ENCODE peak calls at places on chromosomes 12 and 14, in seven cellular contexts. T is A549, J is Calu3, D is lung, W is WTC11, N is GM10248, P is progenitor cell of endocrine pancreas. M is an unnamed sample.
A peak's percentile ranks its signal among the peaks of the same experiment; 100 is the strongest.

GRCh38 chr12:39393890-39394289 is 49.0 kb downstream of the KIF21A start:
- DNase-seq in T (no peak), J (no peak), D (no peak), W (peak; percentile 22), N (no peak), P (no peak), M (no peak)

GRCh38 chr12:19223695-19224094 is 94.2 kb downstream of the PLEKHA5 start:
- DNase-seq in T (no peak), J (no peak), D (no peak), W (no peak), N (no peak), P (no peak), M (no peak)

GRCh38 chr14:59454131-59454530 is 11.0 kb downstream of the GPR135 start:
- DNase-seq in T (peak; percentile 12), J (no peak), D (no peak), W (no peak), N (no peak), P (no peak), M (no peak)

GRCh38 chr14:74637184-74637562 is 25.1 kb upstream of the LTBP2 start:
- DNase-seq in T (no peak), J (no peak), D (no peak), W (no peak), N (no peak), P (no peak), M (no peak)

GRCh38 chr14:26026384-26026783 is 571.4 kb downstream of the NOVA1 start:
- DNase-seq in T (no peak), J (no peak), D (no peak), W (no peak), N (no peak), P (no peak), M (no peak)

GRCh38 chr12:34347367-34347766 is 325.1 kb downstream of the ALG10 start:
- DNase-seq in T (peak; percentile 79), J (no peak), D (no peak), W (no peak), N (no peak), P (no peak), M (peak; percentile 35)

GRCh38 chr12:50185975-50186663 is 18.9 kb upstream of the CERS5 start:
- DNase-seq in T (no peak), J (no peak), D (no peak), W (no peak), N (no peak), P (no peak), M (no peak)

GRCh38 chr14:75252254-75252837 is 26.3 kb upstream of the FOS start:
- DNase-seq in T (no peak), J (peak; percentile 63), D (no peak), W (no peak), N (no peak), P (no peak), M (no peak)

GRCh38 chr12:10720974-10721565 is 2.1 kb downstream of the YBX3 start:
- DNase-seq in T (no peak), J (no peak), D (no peak), W (no peak), N (no peak), P (no peak), M (no peak)

GRCh38 chr12:88111074-88111652 is 30.7 kb downstream of the CEP290 start:
- DNase-seq in T (peak; percentile 74), J (no peak), D (no peak), W (no peak), N (peak; percentile 13), P (no peak), M (no peak)

GRCh38 chr14:91568626-91569025 is 58.5 kb upstream of the PPP4R3A start:
- DNase-seq in T (peak; percentile 11), J (peak; percentile 10), D (no peak), W (no peak), N (no peak), P (no peak), M (no peak)

GRCh38 chr12:52183971-52184370 is 7.8 kb downstream of the KRT80 start:
- DNase-seq in T (no peak), J (no peak), D (no peak), W (no peak), N (no peak), P (no peak), M (no peak)

GRCh38 chr14:33432407-33433023 is 493.8 kb downstream of the NPAS3 start:
- DNase-seq in T (peak; percentile 29), J (no peak), D (peak; percentile 32), W (no peak), N (no peak), P (no peak), M (no peak)

GRCh38 chr14:77613207-77613606 is 3.2 kb downstream of the SPTLC2 start:
- DNase-seq in T (no peak), J (no peak), D (no peak), W (no peak), N (no peak), P (no peak), M (no peak)

GRCh38 chr14:103126088-103126872 is 3.0 kb downstream of the TNFAIP2 start:
- DNase-seq in T (no peak), J (no peak), D (no peak), W (no peak), N (no peak), P (no peak), M (no peak)

GRCh38 chr12:124551268-124552144 is 15.9 kb downstream of the NCOR2 start:
- DNase-seq in T (no peak), J (no peak), D (peak; percentile 70), W (peak; percentile 69), N (no peak), P (no peak), M (no peak)

GRCh38 chr14:62234849-62235248 is 472.6 kb downstream of the SNAPC1 start:
- DNase-seq in T (no peak), J (no peak), D (no peak), W (no peak), N (no peak), P (no peak), M (no peak)

GRCh38 chr12:84166812-84167211 is 745.8 kb downstream of the SLC6A15 start:
- DNase-seq in T (no peak), J (no peak), D (no peak), W (no peak), N (no peak), P (no peak), M (no peak)

DNA sequence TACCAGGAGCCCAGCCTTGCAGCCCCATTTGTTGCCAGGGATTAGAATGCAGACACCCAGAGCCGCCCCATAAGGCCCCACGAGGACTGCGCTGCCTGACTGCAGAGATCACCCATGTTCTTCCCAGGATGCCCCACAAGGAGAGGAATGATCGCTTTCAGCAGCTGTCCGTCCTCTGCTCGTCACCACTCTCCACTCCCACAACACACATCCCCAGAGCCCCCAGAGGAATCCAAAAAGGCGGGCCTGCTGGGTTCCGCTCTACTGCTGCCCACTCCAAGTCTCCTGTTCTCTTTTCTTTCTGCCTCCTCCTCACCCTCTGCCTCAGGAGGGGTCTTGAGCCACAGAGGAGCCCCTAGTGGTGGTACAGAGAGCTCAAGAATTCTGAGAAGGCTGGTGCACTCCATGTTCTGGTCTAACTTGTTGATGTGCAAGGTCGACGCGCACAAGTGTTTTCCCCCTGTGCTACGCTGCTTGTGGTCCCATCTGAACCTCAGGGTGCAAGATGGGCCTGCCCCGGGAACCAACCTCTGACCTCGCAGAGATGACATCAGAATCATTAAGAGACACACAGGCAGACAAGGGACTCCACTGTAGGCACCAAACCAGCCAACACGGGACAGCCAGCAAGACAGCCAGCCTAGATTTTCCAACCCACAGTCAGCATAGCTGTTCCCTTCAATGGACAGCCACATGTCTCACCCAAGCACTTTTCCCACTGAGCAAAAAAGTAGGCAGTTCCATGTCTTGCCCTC is 30.0 kb downstream of the PXN start:
- DNase-seq in T (peak; percentile 47), J (no peak), D (no peak), W (peak; percentile 29), N (no peak), P (no peak), M (no peak)
- TF ChIP-seq CTCF in T (no peak), J (peak; percentile 40), D (no peak), W (no peak), N (no peak), P (peak; percentile 51), M (peak; percentile 13)

GRCh38 chr14:100176811-100177327 is 17.4 kb upstream of the DEGS2 start:
- DNase-seq in T (no peak), J (no peak), D (no peak), W (no peak), N (no peak), P (no peak), M (no peak)

GRCh38 chr14:100172811-100173210 is 13.4 kb upstream of the DEGS2 start:
- DNase-seq in T (no peak), J (no peak), D (no peak), W (no peak), N (no peak), P (no peak), M (no peak)

GRCh38 chr14:100168515-100168914 is 9.1 kb upstream of the DEGS2 start:
- DNase-seq in T (no peak), J (no peak), D (no peak), W (no peak), N (no peak), P (no peak), M (no peak)

GRCh38 chr14:100170880-100171279 is 11.4 kb upstream of the DEGS2 start:
- DNase-seq in T (no peak), J (no peak), D (no peak), W (no peak), N (no peak), P (no peak), M (no peak)

GRCh38 chr14:100173353-100173752 is 13.9 kb upstream of the DEGS2 start:
- DNase-seq in T (no peak), J (no peak), D (no peak), W (no peak), N (no peak), P (no peak), M (no peak)
- TF ChIP-seq CTCF in T (no peak), J (no peak), D (no peak), W (no peak), N (no peak), P (no peak), M (no peak)

DNA sequence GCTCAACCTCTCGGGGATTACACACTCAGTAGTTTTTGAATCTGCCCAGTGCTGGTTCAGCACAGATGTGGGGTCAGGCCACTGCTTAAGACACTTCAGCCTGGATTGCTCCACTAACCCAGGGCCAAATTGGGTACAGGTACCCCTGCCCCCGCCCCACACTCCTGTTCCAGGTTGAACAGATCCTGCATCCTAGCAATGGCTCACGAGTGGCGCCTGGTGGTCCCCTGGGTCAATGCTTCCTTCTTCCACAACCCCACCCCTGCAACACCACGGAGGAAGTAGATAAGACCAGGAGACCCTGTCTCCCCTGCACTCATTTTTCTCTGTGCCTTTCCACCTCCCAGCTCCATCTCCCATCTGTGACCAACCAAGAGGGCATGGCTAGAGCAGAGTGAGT is 108.4 kb downstream of the ESRRB start:
- DNase-seq in T (no peak), J (no peak), D (no peak), W (peak; percentile 42), N (no peak), P (no peak), M (no peak)
- TF ChIP-seq CTCF in T (no peak), J (no peak), D (no peak), W (no peak), N (no peak), P (no peak), M (no peak)

DNA sequence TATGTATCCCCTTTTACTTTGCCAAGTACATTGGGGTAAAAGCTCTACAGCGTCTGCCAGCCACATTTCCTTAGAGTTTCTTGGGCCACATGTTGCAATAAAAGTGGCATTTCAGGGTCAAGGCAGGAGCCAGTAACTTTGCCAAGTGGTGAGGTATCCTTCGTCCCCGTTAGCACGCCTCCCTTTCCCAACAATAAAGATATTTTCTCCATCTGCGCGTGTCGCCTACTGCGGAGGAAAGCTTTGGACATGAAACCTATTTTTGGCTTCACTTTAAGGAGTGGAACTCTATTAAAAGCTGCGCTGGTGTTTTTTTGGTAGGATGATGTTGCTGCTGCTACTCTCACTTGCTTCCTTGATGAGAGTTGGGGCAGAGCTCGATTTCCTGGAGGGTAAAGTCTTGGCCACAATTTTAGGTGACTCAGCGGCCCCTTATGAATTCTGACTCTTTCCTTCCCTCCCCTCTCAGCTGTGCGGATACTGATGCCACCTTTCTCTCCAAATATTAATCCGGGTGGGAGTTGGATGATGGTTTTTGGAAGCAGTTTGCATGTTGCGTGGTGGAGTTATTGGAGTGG is 851 bp downstream of the CCDC91 start:
- DNase-seq in T (no peak), J (peak; percentile 5), D (peak; percentile 30), W (no peak), N (peak; percentile 12), P (no peak), M (no peak)
- TF ChIP-seq CTCF in T (no peak), J (no peak), D (no peak), W (no peak), N (no peak), P (no peak), M (no peak)